ENCODE peak calls at places on chromosomes 12 and 14, in six cellular contexts. M is body of pancreas, C is tibial nerve, K is testis, W is prostate gland, G is upper lobe of left lung. Q is an unnamed sample.

GRCh38 chr12:56161677-56162351 is 3.7 kb downstream of the MYL6 start:
- DNase-seq in M (no peak), C (no peak), K (no peak), W (no peak), G (no peak), Q (no peak)

GRCh38 chr14:61493239-61493638 is 171.9 kb downstream of the PRKCH start:
- DNase-seq in M (no peak), C (no peak), K (no peak), W (no peak), G (no peak), Q (no peak)

GRCh38 chr14:61923348-61923747 is 161.1 kb downstream of the SNAPC1 start:
- DNase-seq in M (no peak), C (no peak), K (no peak), W (no peak), G (no peak), Q (no peak)

GRCh38 chr12:12017135-12017581 is 53.6 kb upstream of the BCL2L14 start:
- DNase-seq in M (no peak), C (no peak), K (no peak), W (peak), G (no peak), Q (peak)

GRCh38 chr12:132116709-132117557 is 27.2 kb downstream of the DDX51 start:
- DNase-seq in M (no peak), C (no peak), K (peak), W (no peak), G (no peak), Q (no peak)

GRCh38 chr12:6769003-6769389 is 2.8 kb downstream of the PTMS start:
- DNase-seq in M (no peak), C (no peak), K (peak), W (peak), G (peak), Q (no peak)

GRCh38 chr12:105109465-105110212 is 2.1 kb downstream of the WASHC4 start:
- DNase-seq in M (no peak), C (peak), K (no peak), W (no peak), G (no peak), Q (no peak)

GRCh38 chr12:66013224-66013623 is 117.3 kb downstream of the LLPH start:
- DNase-seq in M (no peak), C (no peak), K (no peak), W (no peak), G (no peak), Q (no peak)

GRCh38 chr12:124938066-124938465 is 23.6 kb upstream of the UBC start:
- DNase-seq in M (no peak), C (no peak), K (no peak), W (no peak), G (no peak), Q (no peak)

GRCh38 chr12:49105504-49106120 is 5.0 kb downstream of the LMBR1L start:
- DNase-seq in M (no peak), C (no peak), K (no peak), W (no peak), G (no peak), Q (no peak)

GRCh38 chr14:31530136-31530535 is 31.1 kb upstream of the NUBPL start:
- DNase-seq in M (no peak), C (no peak), K (no peak), W (no peak), G (no peak), Q (no peak)

GRCh38 chr12:49665384-49665783 is 41.8 kb downstream of the FMNL3 start:
- DNase-seq in M (no peak), C (no peak), K (no peak), W (no peak), G (no peak), Q (no peak)

GRCh38 chr14:24849471-24849870 is 200.5 kb downstream of the STXBP6 start:
- DNase-seq in M (no peak), C (no peak), K (no peak), W (no peak), G (no peak), Q (no peak)

GRCh38 chr12:76029982-76030377 is 1.6 kb downstream of the PHLDA1 start:
- DNase-seq in M (no peak), C (no peak), K (peak), W (no peak), G (no peak), Q (no peak)
- TF ChIP-seq POLR2A in M (peak), C (no peak), K (no peak), W (peak), G (no peak), Q (no peak)

GRCh38 chr12:52400906-52401305 is 5.2 kb downstream of the KRT82 start:
- DNase-seq in M (no peak), C (no peak), K (no peak), W (no peak), G (no peak), Q (no peak)
- H3K4me3 ChIP-seq in M (no peak), C (no peak), K (no peak), W (no peak), G (no peak), Q (no peak)

GRCh38 chr12:89848732-89849131 is 140.1 kb upstream of the ATP2B1 start:
- DNase-seq in M (no peak), C (no peak), K (peak), W (no peak), G (no peak), Q (no peak)
- TF ChIP-seq POLR2A in M (no peak), C (no peak), K (no peak), W (no peak), G (no peak), Q (no peak)

DNA sequence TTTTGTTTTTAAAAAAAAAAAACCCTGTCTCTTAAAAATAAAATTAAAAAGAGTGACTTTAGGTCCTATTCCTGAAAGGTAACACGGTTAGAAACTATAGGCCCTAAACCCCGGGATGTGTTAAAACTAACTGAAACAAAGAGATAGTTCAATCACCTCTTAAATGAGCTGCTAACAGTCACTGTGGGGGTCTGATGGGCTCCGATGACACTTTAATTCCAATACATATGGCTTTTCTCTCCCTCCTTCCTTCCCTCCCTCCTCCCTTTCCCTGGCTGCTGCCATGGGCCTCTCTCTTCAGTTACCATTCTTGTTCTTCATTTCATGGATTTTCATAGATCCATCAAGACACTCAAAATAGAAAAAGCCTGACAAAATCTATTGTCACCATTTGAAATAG is 76.6 kb downstream of the RNF34 start:
- DNase-seq in M (no peak), C (no peak), K (no peak), W (no peak), G (no peak), Q (no peak)
- H3K4me3 ChIP-seq in M (no peak), C (no peak), K (no peak), W (no peak), G (no peak), Q (no peak)

GRCh38 chr12:95002754-95003153 is 743 bp downstream of the NDUFA12 start:
- DNase-seq in M (no peak), C (no peak), K (no peak), W (no peak), G (no peak), Q (no peak)

GRCh38 chr12:95003921-95004272 is 400 bp upstream of the NDUFA12 start:
- DNase-seq in M (no peak), C (no peak), K (no peak), W (no peak), G (no peak), Q (no peak)

GRCh38 chr12:95006206-95006605 is 2.7 kb upstream of the NDUFA12 start:
- DNase-seq in M (no peak), C (no peak), K (no peak), W (no peak), G (no peak), Q (no peak)

GRCh38 chr12:95004610-95005009 is 1.1 kb upstream of the NDUFA12 start:
- DNase-seq in M (no peak), C (peak), K (no peak), W (no peak), G (no peak), Q (no peak)

GRCh38 chr12:95003213-95003920 is at the start of gene NDUFA12:
- DNase-seq in M (peak), C (peak), K (peak), W (peak), G (peak), Q (peak)
- TF ChIP-seq POLR2A in M (peak), C (peak), K (no peak), W (peak), G (peak), Q (no peak)

GRCh38 chr14:43522191-43522590 is 984.9 kb downstream of the FSCB start:
- DNase-seq in M (no peak), C (no peak), K (no peak), W (no peak), G (no peak), Q (no peak)

GRCh38 chr14:43528321-43528720 is 978.8 kb downstream of the FSCB start:
- DNase-seq in M (no peak), C (no peak), K (no peak), W (no peak), G (no peak), Q (no peak)

GRCh38 chr14:43525647-43526046 is 981.4 kb downstream of the FSCB start:
- DNase-seq in M (no peak), C (no peak), K (no peak), W (no peak), G (no peak), Q (no peak)
- H3K4me3 ChIP-seq in M (no peak), C (no peak), K (no peak), W (no peak), G (no peak), Q (no peak)

GRCh38 chr12:92551853-92552397 is 150.9 kb upstream of the PLEKHG7 start:
- DNase-seq in M (no peak), C (no peak), K (no peak), W (no peak), G (no peak), Q (no peak)
- TF ChIP-seq POLR2A in M (no peak), C (no peak), K (no peak), W (no peak), G (no peak), Q (no peak)

DNA sequence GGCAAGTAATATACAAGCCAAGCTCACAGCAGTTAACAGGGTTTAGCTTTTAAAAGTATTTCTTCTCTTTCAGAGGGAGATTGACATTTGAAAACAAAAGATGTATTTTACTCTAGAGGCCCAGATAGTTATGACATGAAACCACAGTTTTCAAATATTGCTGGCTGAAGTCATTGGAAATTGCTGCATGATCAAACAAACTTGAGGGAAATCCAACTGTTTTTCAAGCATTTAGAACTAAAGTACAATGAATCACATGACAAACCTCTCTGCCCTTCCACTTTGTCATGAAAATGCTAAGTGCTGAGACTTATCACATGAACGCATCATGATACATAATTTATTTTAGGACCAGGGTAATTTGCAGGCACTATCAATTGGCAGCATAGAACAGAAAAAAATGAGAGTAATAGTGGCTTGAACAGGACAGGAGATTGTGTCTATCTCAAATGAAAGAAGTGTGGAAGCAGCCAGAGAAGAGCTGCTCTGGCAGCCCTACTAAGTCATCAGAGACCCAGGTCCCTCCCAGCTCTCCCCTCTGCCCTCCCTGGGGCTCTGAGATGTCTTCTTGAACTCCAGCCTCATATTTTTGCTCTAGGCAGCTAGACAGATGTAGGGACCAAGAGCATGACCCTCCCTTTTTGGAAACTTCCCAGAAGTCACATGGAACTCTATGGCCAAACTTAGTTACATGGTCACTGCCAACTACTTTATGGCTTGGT is 90.1 kb upstream of the PELI2 start:
- DNase-seq in M (no peak), C (no peak), K (no peak), W (no peak), G (no peak), Q (no peak)
- H3K4me3 ChIP-seq in M (no peak), C (no peak), K (no peak), W (no peak), G (no peak), Q (no peak)

GRCh38 chr14:21255385-21256101 is 13.7 kb downstream of the HNRNPC start:
- DNase-seq in M (no peak), C (no peak), K (no peak), W (no peak), G (no peak), Q (no peak)
- TF ChIP-seq POLR2A in M (no peak), C (no peak), K (no peak), W (no peak), G (no peak), Q (no peak)

Q was measured in lower leg skin.